ENCODE peak calls at places on chromosome 4, in eight cellular contexts. R is choroid plexus epithelial cell, N is tibial nerve, M is cardiac muscle cell, J is AG09309, K is IMR-90, G is GM12864, C is H1. H is an unnamed sample.

GRCh38 chr4:4781936-4782754 is 77.3 kb upstream of the MSX1 start:
- DNase-seq in C (no peak), R (peak), N (no peak), J (no peak), G (no peak), K (peak), M (no peak), H (peak)

GRCh38 chr4:3123201-3123671 is 48.8 kb downstream of the HTT start:
- DNase-seq in N (no peak), C (no peak), R (peak), K (peak), J (no peak), M (no peak), G (no peak), H (peak)

GRCh38 chr4:71189471-71189870 is 149.3 kb upstream of the SLC4A4 start:
- DNase-seq in N (no peak), R (peak), C (no peak), J (no peak), G (no peak), K (peak), M (no peak), H (no peak)

GRCh38 chr4:173827707-173828106 is 297.7 kb upstream of the HAND2 start:
- DNase-seq in R (no peak), G (no peak), M (no peak), N (no peak), J (no peak), C (no peak), K (no peak), H (peak)

GRCh38 chr4:137238456-137238855 is 293.8 kb downstream of the PCDH18 start:
- DNase-seq in K (no peak), M (no peak), R (no peak), N (no peak), J (no peak), C (no peak), G (no peak), H (no peak)

GRCh38 chr4:111398906-111399330 is 746.3 kb upstream of the FAM241A start:
- DNase-seq in K (peak), N (no peak), J (peak), R (peak), G (no peak), C (no peak), M (peak), H (peak)

GRCh38 chr4:22190855-22191254 is 242.3 kb upstream of the KCNIP4 start:
- DNase-seq in K (peak), R (peak), M (no peak), N (no peak), J (peak), G (no peak), C (no peak), H (peak)

GRCh38 chr4:57410331-57411052 is 300.3 kb upstream of the IGFBP7 start:
- DNase-seq in J (no peak), N (peak), M (no peak), C (no peak), K (no peak), R (no peak), G (no peak), H (no peak)

GRCh38 chr4:184448828-184449227 is 25.5 kb downstream of the IRF2 start:
- DNase-seq in R (peak), N (no peak), C (no peak), K (peak), G (no peak), J (peak), M (no peak), H (peak)

GRCh38 chr4:173943547-173943946 is 339.9 kb downstream of the FBXO8 start:
- DNase-seq in M (no peak), N (no peak), G (no peak), R (no peak), C (no peak), K (no peak), J (no peak), H (no peak)

GRCh38 chr4:185332575-185333464 is 62.9 kb downstream of the LRP2BP start:
- DNase-seq in C (no peak), R (no peak), M (no peak), G (peak), K (no peak), N (no peak), J (no peak), H (no peak)

GRCh38 chr4:169270156-169270809 is 473 bp downstream of the SH3RF1 start:
- DNase-seq in J (no peak), M (peak), G (no peak), C (no peak), N (peak), K (no peak), R (no peak), H (no peak)

GRCh38 chr4:3071811-3072210 is 2.5 kb downstream of the HTT-AS start:
- DNase-seq in R (no peak), J (no peak), G (no peak), C (no peak), N (no peak), M (no peak), K (peak), H (peak)

GRCh38 chr4:138875886-138876608 is 139.5 kb upstream of the NOCT start:
- DNase-seq in R (peak), J (peak), C (no peak), G (no peak), K (peak), N (no peak), M (no peak), H (peak)

GRCh38 chr4:73894021-73894420 is 24.8 kb downstream of the CXCL1 start:
- DNase-seq in M (no peak), N (no peak), J (no peak), R (peak), C (no peak), K (peak), G (no peak), H (no peak)

GRCh38 chr4:134463771-134464170 is 262.2 kb upstream of the PABPC4L start:
- DNase-seq in G (no peak), C (no peak), M (no peak), N (no peak), K (no peak), R (no peak), J (no peak), H (no peak)

GRCh38 chr4:168536448-168536847 is 39.6 kb downstream of the PALLD start:
- DNase-seq in G (no peak), M (no peak), J (no peak), N (no peak), R (no peak), K (no peak), C (no peak), H (no peak)

GRCh38 chr4:83011779-83012630 is 1.4 kb upstream of the LIN54 start:
- DNase-seq in K (peak), R (peak), J (no peak), N (no peak), C (no peak), M (peak), G (no peak), H (peak)

GRCh38 chr4:106627071-106627470 is 258.5 kb upstream of the GIMD1 start:
- DNase-seq in M (no peak), N (no peak), R (peak), K (no peak), C (no peak), G (no peak), J (no peak), H (peak)

GRCh38 chr4:92182736-92183407 is 120.9 kb upstream of the GRID2 start:
- DNase-seq in R (no peak), M (no peak), K (no peak), G (no peak), C (no peak), N (no peak), J (no peak), H (no peak)

GRCh38 chr4:167885071-167885470 is 207.3 kb upstream of the ANXA10 start:
- DNase-seq in J (no peak), N (no peak), R (no peak), C (no peak), M (no peak), G (no peak), K (peak), H (no peak)

GRCh38 chr4:121189811-121190210 is 25.7 kb upstream of the TNIP3 start:
- DNase-seq in R (peak), M (no peak), C (no peak), J (no peak), K (no peak), N (no peak), G (peak), H (no peak)

GRCh38 chr4:40962551-40963185 is 212.9 kb downstream of the NSUN7 start:
- DNase-seq in K (no peak), R (peak), C (no peak), N (no peak), J (no peak), G (no peak), M (no peak), H (no peak)

GRCh38 chr4:14023036-14023435 is 395.5 kb upstream of the BOD1L1 start:
- DNase-seq in R (no peak), C (no peak), K (peak), G (no peak), M (no peak), J (no peak), N (no peak), H (peak)

GRCh38 chr4:80072607-80073361 is at the start of gene ANTXR2:
- DNase-seq in M (peak), K (peak), C (peak), R (peak), N (peak), G (no peak), J (peak), H (peak)

GRCh38 chr4:76679691-76680090 is 218.3 kb downstream of the SOWAHB start:
- DNase-seq in K (no peak), C (no peak), M (peak), R (no peak), N (no peak), J (no peak), G (no peak), H (no peak)

GRCh38 chr4:39812500-39812899 is 114.6 kb downstream of the UBE2K start:
- DNase-seq in C (no peak), R (no peak), M (no peak), G (no peak), N (no peak), K (no peak), J (no peak), H (no peak)

GRCh38 chr4:127604949-127605709 is 27.6 kb upstream of the INTU start:
- DNase-seq in J (no peak), C (peak), G (peak), R (peak), M (peak), K (peak), N (no peak), H (peak)

GRCh38 chr4:155967098-155967497 is 13.4 kb upstream of the CTSO start:
- DNase-seq in K (peak), J (no peak), R (peak), N (no peak), M (no peak), C (no peak), G (no peak), H (peak)

GRCh38 chr4:87956501-87956900 is 19.0 kb upstream of the SPP1 start:
- DNase-seq in N (no peak), M (no peak), C (no peak), J (no peak), K (no peak), R (no peak), G (no peak), H (no peak)

GRCh38 chr4:54499308-54500074 is 158.3 kb upstream of the KIT start:
- DNase-seq in M (no peak), K (peak), C (no peak), G (no peak), R (peak), N (no peak), J (peak), H (no peak)

GRCh38 chr4:106366026-106366425 is 2.6 kb downstream of the GIMD1 start:
- DNase-seq in R (peak), K (peak), M (no peak), G (no peak), C (no peak), J (no peak), N (no peak), H (peak)

GRCh38 chr4:128268970-128269369 is 18.6 kb downstream of the PGRMC2 start:
- DNase-seq in K (no peak), J (no peak), N (no peak), R (no peak), G (no peak), C (no peak), M (no peak), H (no peak)

GRCh38 chr4:16785800-16786527 is 112.5 kb downstream of the LDB2 start:
- DNase-seq in C (no peak), G (no peak), J (peak), K (peak), M (peak), R (peak), N (no peak), H (no peak)

GRCh38 chr4:18850763-18851331 is 829.3 kb upstream of the LCORL start:
- DNase-seq in K (no peak), G (no peak), J (no peak), M (no peak), R (no peak), N (no peak), C (no peak), H (peak)

GRCh38 chr4:161936625-161937133 is 227.1 kb downstream of the FSTL5 start:
- DNase-seq in N (no peak), R (peak), J (peak), G (no peak), C (no peak), M (peak), K (peak), H (peak)

GRCh38 chr4:182968917-182969650 is 51.9 kb upstream of the DCTD start:
- DNase-seq in N (no peak), G (no peak), K (no peak), M (no peak), J (no peak), C (no peak), R (no peak), H (no peak)

DNA sequence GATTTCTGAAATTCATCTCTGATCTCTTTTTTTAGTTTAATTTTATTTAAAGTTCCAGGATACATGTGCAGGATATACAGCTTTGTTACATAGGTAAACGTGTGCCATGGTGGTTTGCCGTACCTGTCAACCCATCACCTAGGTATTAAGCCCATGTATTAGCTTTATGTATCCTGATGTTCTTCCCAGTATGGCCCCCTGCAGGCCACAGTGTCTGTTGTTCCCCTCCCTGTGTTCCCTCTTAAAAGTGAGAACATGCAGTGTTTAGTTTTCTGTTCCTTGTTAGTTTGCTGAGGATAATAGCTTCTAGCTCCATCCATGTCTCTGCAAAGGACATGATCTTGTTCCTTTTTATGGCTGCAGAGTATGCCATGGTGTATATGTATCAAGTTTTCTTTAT is 153.2 kb downstream of the RAPGEF2 start:
- DNase-seq in G (no peak), R (no peak), K (no peak), N (no peak), C (no peak), M (no peak), J (no peak), H (no peak)
- TF ChIP-seq CTCF in G (no peak), R (peak), K (no peak), N (no peak), C (no peak), M (peak), J (no peak), H (peak)

GRCh38 chr4:98903963-98904362 is 25.0 kb downstream of the EIF4E start:
- DNase-seq in M (no peak), J (no peak), R (no peak), G (no peak), N (no peak), K (no peak), C (no peak), H (no peak)
- TF ChIP-seq CTCF in M (no peak), J (no peak), R (no peak), G (no peak), N (no peak), K (no peak), C (no peak), H (no peak)

GRCh38 chr4:8099981-8100464 is 58.6 kb downstream of the ABLIM2 start:
- DNase-seq in K (no peak), M (no peak), N (no peak), J (no peak), C (no peak), G (no peak), R (peak), H (peak)

GRCh38 chr4:8102831-8103230 is 55.8 kb downstream of the ABLIM2 start:
- DNase-seq in K (no peak), J (no peak), M (no peak), R (no peak), N (no peak), G (no peak), C (no peak), H (no peak)

GRCh38 chr4:8101213-8101781 is 57.3 kb downstream of the ABLIM2 start:
- DNase-seq in C (no peak), M (no peak), N (peak), K (no peak), R (peak), G (no peak), J (no peak), H (peak)

GRCh38 chr4:8101796-8102355 is 56.7 kb downstream of the ABLIM2 start:
- DNase-seq in R (no peak), K (no peak), N (no peak), M (no peak), J (no peak), C (no peak), G (no peak), H (no peak)

DNA sequence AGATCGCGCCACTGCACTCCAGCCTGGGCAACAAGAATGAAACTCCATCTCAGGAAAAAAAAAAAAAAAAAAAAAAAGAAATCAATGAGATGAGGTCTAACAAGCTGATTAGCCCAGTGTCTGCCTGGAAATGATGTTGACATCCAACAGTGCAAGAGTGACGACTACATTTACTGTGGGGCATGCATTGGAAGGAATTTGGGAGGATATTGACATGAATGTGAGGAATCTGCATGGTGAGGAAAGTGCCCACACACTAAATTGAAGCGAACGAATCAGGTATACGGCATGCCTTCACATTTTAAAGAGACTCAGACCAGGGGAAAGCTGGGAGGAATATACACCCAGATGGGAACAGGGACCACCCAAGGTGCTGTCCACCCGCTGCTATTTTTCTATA is 57.9 kb downstream of the ABLIM2 start:
- DNase-seq in R (peak), G (no peak), N (no peak), J (no peak), K (no peak), M (no peak), C (no peak), H (no peak)
- TF ChIP-seq CTCF in R (no peak), G (no peak), N (no peak), J (no peak), K (no peak), M (no peak), C (no peak), H (no peak)

DNA sequence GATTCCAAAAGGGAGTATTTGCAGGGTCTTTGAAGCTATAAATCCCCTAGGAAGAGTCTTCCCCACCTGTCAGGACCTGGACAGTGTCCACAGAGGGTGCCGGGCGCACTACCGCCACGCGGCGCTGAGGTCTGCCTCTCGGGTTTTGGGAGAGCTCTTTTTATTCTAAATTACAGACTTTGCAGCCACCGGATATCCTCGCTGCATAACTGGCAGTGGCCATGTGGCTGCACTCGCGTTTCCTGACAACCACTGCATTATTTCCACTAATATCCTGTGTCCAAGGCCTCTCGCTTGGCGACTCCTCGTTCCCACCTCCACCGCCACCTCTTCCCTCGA is 608 bp upstream of the TMEM131L start:
- DNase-seq in J (no peak), M (peak), N (no peak), R (peak), K (peak), G (no peak), C (no peak), H (peak)
- TF ChIP-seq CTCF in J (peak), M (peak), N (peak), R (peak), K (no peak), G (peak), C (no peak), H (peak)

GRCh38 chr4:175891231-175891630 is 79.2 kb upstream of the GPM6A start:
- DNase-seq in M (no peak), G (no peak), N (no peak), J (no peak), R (no peak), K (no peak), C (no peak), H (no peak)

DNA sequence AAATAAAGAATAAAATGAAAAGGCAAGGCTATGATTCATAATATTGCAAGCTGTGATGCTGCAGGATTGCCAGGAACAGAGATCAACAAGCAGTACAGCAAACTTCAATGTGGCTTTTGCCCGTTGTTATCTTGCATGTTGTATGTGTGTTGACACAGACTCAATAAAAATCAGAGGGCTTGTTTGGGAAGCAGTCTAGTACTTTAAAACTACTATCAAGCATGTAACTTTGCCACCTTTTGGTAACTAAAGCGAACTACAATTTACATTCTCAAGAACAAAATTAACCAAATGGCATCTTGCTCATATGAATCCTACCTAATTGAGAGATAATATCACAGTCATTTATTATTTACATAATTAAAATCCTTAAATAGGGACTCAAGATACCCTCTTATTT is 79.8 kb upstream of the GPM6A start:
- DNase-seq in M (peak), C (no peak), K (peak), N (no peak), R (peak), J (peak), G (no peak), H (peak)
- TF ChIP-seq CTCF in M (peak), C (no peak), K (peak), N (no peak), R (peak), J (no peak), G (peak), H (peak)

DNA sequence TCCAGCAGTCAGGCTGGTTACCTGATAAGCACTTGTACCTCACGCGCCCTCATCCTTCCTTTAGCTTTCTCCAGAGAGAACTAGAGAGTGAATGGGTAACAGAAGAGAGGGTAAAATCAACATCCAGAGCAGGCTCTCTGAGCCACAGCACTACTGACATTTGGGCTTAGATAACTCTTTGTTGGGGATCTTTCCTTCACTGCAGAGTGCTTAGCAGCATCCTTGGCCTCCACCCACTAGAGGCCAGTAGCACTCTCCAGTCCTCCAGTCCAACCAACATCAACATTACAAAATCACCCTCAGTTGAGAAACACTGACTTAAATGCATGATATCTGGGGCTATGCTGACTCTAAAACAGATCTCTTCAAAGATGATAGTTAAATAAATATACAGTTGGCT is 220.7 kb downstream of the TACR3 start:
- DNase-seq in R (peak), J (no peak), C (no peak), M (no peak), G (no peak), N (no peak), K (no peak), H (peak)
- TF ChIP-seq CTCF in R (no peak), J (peak), C (peak), M (peak), G (peak), N (no peak), K (no peak), H (peak)